ENCODE peak calls at places on chromosomes 3 and 15, in four cellular contexts. L is fibroblast of pulmonary artery, V is HT1080, D is GOT3. Z is an unnamed sample.

GRCh38 chr15:39833515-39833981 is 50.9 kb upstream of the FSIP1 start:
- DNase-seq in L (peak), V (no peak), D (no peak), Z (no peak)

GRCh38 chr3:53592862-53593261 is 98.5 kb downstream of the CACNA1D start:
- DNase-seq in L (no peak), V (no peak), D (no peak), Z (no peak)

GRCh38 chr15:74383695-74384565 is 16.5 kb upstream of the CYP11A1 start:
- DNase-seq in L (no peak), V (peak), D (no peak), Z (no peak)

GRCh38 chr3:57068437-57069089 is 8.1 kb downstream of the SPATA12 start:
- DNase-seq in L (peak), V (peak), D (peak), Z (peak)

GRCh38 chr3:105274958-105275357 is 91.8 kb upstream of the ALCAM start:
- DNase-seq in L (peak), V (peak), D (no peak), Z (no peak)

GRCh38 chr3:2156244-2156847 is 57.7 kb downstream of the CNTN4 start:
- DNase-seq in L (no peak), V (peak), D (no peak), Z (no peak)

GRCh38 chr15:27328616-27329015 is 357.6 kb downstream of the GABRG3 start:
- DNase-seq in L (no peak), V (no peak), D (no peak), Z (no peak)

GRCh38 chr15:85865070-85865684 is 70.5 kb upstream of the KLHL25 start:
- DNase-seq in L (peak), V (peak), D (no peak), Z (no peak)

GRCh38 chr3:72082776-72083477 is 298.0 kb upstream of the PROK2 start:
- DNase-seq in L (no peak), V (no peak), D (no peak), Z (no peak)

GRCh38 chr15:60392601-60392985 is 5.2 kb downstream of the ANXA2 start:
- DNase-seq in L (peak), V (no peak), D (no peak), Z (no peak)

GRCh38 chr3:183161552-183162345 is 785 bp downstream of the LAMP3 start:
- DNase-seq in L (no peak), V (no peak), D (no peak), Z (no peak)